ENCODE peak calls at places on chromosomes 1 and 21, in eight cellular contexts. One of them, this sample, is unnamed.

GRCh38 chr21:31870472-31870871 is 2.3 kb upstream of the HUNK start:
- DNase-seq in right lobe of liver: no peak
- DNase-seq in IMR-90: no peak
- DNase-seq in adrenal gland: no peak
- DNase-seq in prostate gland: no peak
- DNase-seq in stomach: no peak
- DNase-seq in ovary: no peak
- DNase-seq in esophagus squamous epithelium: no peak
- DNase-seq in this sample: no peak

GRCh38 chr1:150578278-150579109 is 916 bp downstream of the MCL1 start:
- DNase-seq in IMR-90: peak; percentile 91
- DNase-seq in stomach: no peak
- DNase-seq in adrenal gland: peak; percentile 79
- DNase-seq in ovary: no peak
- DNase-seq in right lobe of liver: peak; percentile 72
- DNase-seq in prostate gland: peak; percentile 49
- DNase-seq in esophagus squamous epithelium: no peak
- DNase-seq in this sample: peak; percentile 38

GRCh38 chr1:231934797-231935196 is 308.2 kb downstream of the DISC1 start:
- DNase-seq in esophagus squamous epithelium: no peak
- DNase-seq in right lobe of liver: no peak
- DNase-seq in IMR-90: peak; percentile 64
- DNase-seq in adrenal gland: no peak
- DNase-seq in stomach: no peak
- DNase-seq in ovary: no peak
- DNase-seq in prostate gland: peak; percentile 41
- DNase-seq in this sample: no peak

GRCh38 chr1:160209656-160210046 is 4.5 kb downstream of the PEA15 start:
- DNase-seq in prostate gland: no peak
- DNase-seq in esophagus squamous epithelium: no peak
- DNase-seq in IMR-90: no peak
- DNase-seq in stomach: no peak
- DNase-seq in ovary: peak; percentile 59
- DNase-seq in right lobe of liver: no peak
- DNase-seq in adrenal gland: peak; percentile 73
- DNase-seq in this sample: peak; percentile 41

GRCh38 chr1:5910666-5911065 is 81.6 kb downstream of the NPHP4 start:
- DNase-seq in ovary: no peak
- DNase-seq in adrenal gland: peak; percentile 2
- DNase-seq in right lobe of liver: no peak
- DNase-seq in IMR-90: no peak
- DNase-seq in prostate gland: no peak
- DNase-seq in stomach: no peak
- DNase-seq in esophagus squamous epithelium: no peak
- DNase-seq in this sample: no peak

GRCh38 chr1:39852214-39852791 is 31.0 kb downstream of the TRIT1 start:
- DNase-seq in esophagus squamous epithelium: no peak
- DNase-seq in adrenal gland: no peak
- DNase-seq in prostate gland: peak; percentile 67
- DNase-seq in IMR-90: peak; percentile 18
- DNase-seq in stomach: no peak
- DNase-seq in ovary: no peak
- DNase-seq in right lobe of liver: peak; percentile 68
- DNase-seq in this sample: peak; percentile 54

GRCh38 chr21:42530167-42530518 is 16.5 kb downstream of the SLC37A1 start:
- DNase-seq in prostate gland: no peak
- DNase-seq in esophagus squamous epithelium: no peak
- DNase-seq in stomach: no peak
- DNase-seq in IMR-90: no peak
- DNase-seq in ovary: no peak
- DNase-seq in right lobe of liver: no peak
- DNase-seq in adrenal gland: no peak
- DNase-seq in this sample: no peak

GRCh38 chr1:112011231-112011630 is 21.8 kb upstream of the KCND3 start:
- DNase-seq in prostate gland: no peak
- DNase-seq in right lobe of liver: no peak
- DNase-seq in adrenal gland: peak; percentile 75
- DNase-seq in stomach: no peak
- DNase-seq in IMR-90: peak; percentile 29
- DNase-seq in esophagus squamous epithelium: no peak
- DNase-seq in ovary: no peak
- DNase-seq in this sample: peak; percentile 64

GRCh38 chr1:198599749-198600148 is 39.1 kb upstream of the PTPRC start:
- DNase-seq in esophagus squamous epithelium: no peak
- DNase-seq in adrenal gland: no peak
- DNase-seq in IMR-90: no peak
- DNase-seq in stomach: no peak
- DNase-seq in ovary: no peak
- DNase-seq in prostate gland: no peak
- DNase-seq in right lobe of liver: no peak
- DNase-seq in this sample: no peak

GRCh38 chr1:189220750-189221149 is 1256.9 kb downstream of the BRINP3 start:
- DNase-seq in prostate gland: no peak
- DNase-seq in stomach: no peak
- DNase-seq in adrenal gland: no peak
- DNase-seq in ovary: no peak
- DNase-seq in IMR-90: no peak
- DNase-seq in esophagus squamous epithelium: no peak
- DNase-seq in right lobe of liver: no peak
- DNase-seq in this sample: no peak

GRCh38 chr1:30906631-30907389 is 1.7 kb downstream of the SDC3 start:
- DNase-seq in esophagus squamous epithelium: no peak
- DNase-seq in stomach: no peak
- DNase-seq in right lobe of liver: no peak
- DNase-seq in prostate gland: no peak
- DNase-seq in IMR-90: no peak
- DNase-seq in ovary: peak; percentile 31
- DNase-seq in adrenal gland: peak; percentile 12
- DNase-seq in this sample: no peak

GRCh38 chr1:22780696-22781095 is 70.1 kb downstream of the EPHB2 start:
- DNase-seq in prostate gland: no peak
- DNase-seq in right lobe of liver: no peak
- DNase-seq in adrenal gland: no peak
- DNase-seq in ovary: no peak
- DNase-seq in stomach: no peak
- DNase-seq in IMR-90: peak; percentile 16
- DNase-seq in esophagus squamous epithelium: no peak
- DNase-seq in this sample: no peak

GRCh38 chr21:33481314-33481943 is 1.7 kb upstream of the TMEM50B start:
- DNase-seq in ovary: no peak
- DNase-seq in right lobe of liver: no peak
- DNase-seq in IMR-90: no peak
- DNase-seq in stomach: no peak
- DNase-seq in esophagus squamous epithelium: no peak
- DNase-seq in prostate gland: no peak
- DNase-seq in adrenal gland: peak; percentile 80
- DNase-seq in this sample: peak; percentile 44

GRCh38 chr1:230842801-230843200 is 25.5 kb downstream of the C1orf198 start:
- DNase-seq in stomach: no peak
- DNase-seq in right lobe of liver: no peak
- DNase-seq in IMR-90: no peak
- DNase-seq in ovary: no peak
- DNase-seq in esophagus squamous epithelium: no peak
- DNase-seq in adrenal gland: no peak
- DNase-seq in prostate gland: no peak
- DNase-seq in this sample: peak; percentile 45

GRCh38 chr21:42261832-42262200 is 42.9 kb downstream of the ABCG1 start:
- DNase-seq in IMR-90: no peak
- DNase-seq in adrenal gland: no peak
- DNase-seq in prostate gland: no peak
- DNase-seq in esophagus squamous epithelium: no peak
- DNase-seq in ovary: no peak
- DNase-seq in right lobe of liver: peak; percentile 20
- DNase-seq in stomach: no peak
- DNase-seq in this sample: no peak

GRCh38 chr1:115088871-115089442 is 346 bp downstream of the TSPAN2 start:
- DNase-seq in prostate gland: no peak
- DNase-seq in stomach: no peak
- DNase-seq in ovary: no peak
- DNase-seq in right lobe of liver: no peak
- DNase-seq in adrenal gland: no peak
- DNase-seq in IMR-90: no peak
- DNase-seq in esophagus squamous epithelium: no peak
- DNase-seq in this sample: no peak

DNA sequence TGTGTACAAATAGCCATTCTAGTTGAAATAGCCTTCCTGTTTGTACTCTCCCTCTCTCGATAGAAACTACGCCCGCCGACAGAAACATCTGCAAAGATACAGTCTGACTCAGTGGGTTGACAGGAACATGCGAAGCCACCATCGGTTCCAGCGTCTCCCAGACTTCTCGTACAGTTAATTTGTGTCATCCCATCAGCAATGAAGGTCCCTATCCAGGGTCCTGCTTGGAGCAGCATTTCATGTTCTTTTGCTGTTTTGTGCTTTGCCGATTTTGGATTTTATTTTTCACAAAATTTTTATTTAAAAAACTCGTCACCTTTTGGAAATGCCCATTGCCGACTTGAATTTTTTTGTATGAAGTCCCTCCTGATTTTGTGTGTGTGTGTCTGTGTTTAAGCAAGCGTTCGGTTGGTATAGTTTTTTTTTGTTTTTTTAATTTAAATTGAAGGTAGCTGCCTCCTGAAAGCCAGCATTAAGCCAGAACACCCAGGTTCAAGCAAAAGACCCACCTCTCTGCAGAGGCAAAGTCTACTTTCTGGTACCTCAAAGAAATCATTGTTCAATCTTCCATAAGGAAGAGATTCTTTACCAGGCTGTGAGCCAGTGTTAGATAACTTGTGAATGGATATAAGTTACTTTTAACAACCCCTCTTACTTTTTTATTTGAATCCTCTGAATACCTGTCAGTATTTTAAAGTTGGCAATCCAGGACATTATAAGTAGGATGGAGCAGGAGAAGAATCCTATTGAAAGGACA is 14.7 kb downstream of the FNDC5 start:
- DNase-seq in right lobe of liver: no peak
- DNase-seq in ovary: no peak
- DNase-seq in adrenal gland: no peak
- DNase-seq in esophagus squamous epithelium: no peak
- DNase-seq in stomach: no peak
- DNase-seq in prostate gland: no peak
- DNase-seq in IMR-90: no peak
- DNase-seq in this sample: no peak
- H3K27ac ChIP-seq in right lobe of liver: no peak overlapping the region
- H3K27ac ChIP-seq in ovary: no peak overlapping the region
- H3K27ac ChIP-seq in adrenal gland: no peak overlapping the region
- H3K27ac ChIP-seq in esophagus squamous epithelium: no peak overlapping the region
- H3K27ac ChIP-seq in stomach: no peak overlapping the region
- H3K27ac ChIP-seq in prostate gland: no peak overlapping the region
- H3K27ac ChIP-seq in IMR-90: no peak overlapping the region
- H3K27ac ChIP-seq in this sample: no peak overlapping the region

DNA sequence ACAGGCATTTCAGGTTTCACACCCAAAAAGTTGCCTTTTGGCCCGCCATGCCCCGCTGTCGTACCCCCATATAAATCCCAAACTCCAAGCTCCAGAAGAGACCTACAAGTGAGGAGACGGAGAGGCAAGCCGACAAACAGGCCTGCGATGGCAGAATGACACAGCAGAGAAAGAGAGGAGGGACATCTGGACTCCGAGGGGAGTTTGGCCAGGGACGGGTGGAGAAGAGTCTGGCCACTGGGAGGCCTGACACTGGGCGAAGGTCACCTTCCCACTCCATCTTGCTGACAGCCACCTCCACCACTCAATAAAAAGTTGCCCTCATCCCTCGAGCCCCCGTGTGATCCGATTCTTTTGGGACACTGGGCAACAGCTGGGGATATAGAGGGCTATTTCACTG is 1.9 kb upstream of the CFH start:
- DNase-seq in esophagus squamous epithelium: no peak
- DNase-seq in right lobe of liver: no peak
- DNase-seq in ovary: no peak
- DNase-seq in stomach: no peak
- DNase-seq in IMR-90: no peak
- DNase-seq in adrenal gland: no peak
- DNase-seq in prostate gland: no peak
- DNase-seq in this sample: no peak
- TF ChIP-seq POLR2A in esophagus squamous epithelium: no peak
- TF ChIP-seq POLR2A in right lobe of liver: no peak
- TF ChIP-seq POLR2A in ovary: no peak
- TF ChIP-seq POLR2A in stomach: no peak
- TF ChIP-seq POLR2A in IMR-90: no peak
- TF ChIP-seq POLR2A in adrenal gland: no peak
- TF ChIP-seq POLR2A in prostate gland: no peak
- TF ChIP-seq POLR2A in this sample: no peak

GRCh38 chr1:212958175-212958574 is 7.8 kb downstream of the VASH2 start:
- DNase-seq in esophagus squamous epithelium: no peak
- DNase-seq in ovary: no peak
- DNase-seq in IMR-90: peak; percentile 78
- DNase-seq in stomach: no peak
- DNase-seq in adrenal gland: no peak
- DNase-seq in right lobe of liver: no peak
- DNase-seq in prostate gland: no peak
- DNase-seq in this sample: no peak
- H3K27ac ChIP-seq in esophagus squamous epithelium: no peak overlapping the region
- H3K27ac ChIP-seq in ovary: no peak overlapping the region
- H3K27ac ChIP-seq in IMR-90: no peak overlapping the region
- H3K27ac ChIP-seq in stomach: no peak overlapping the region
- H3K27ac ChIP-seq in adrenal gland: no peak overlapping the region
- H3K27ac ChIP-seq in right lobe of liver: no peak overlapping the region
- H3K27ac ChIP-seq in prostate gland: no peak overlapping the region
- H3K27ac ChIP-seq in this sample: no peak overlapping the region

GRCh38 chr21:38531142-38531541 is 32.9 kb upstream of the ERG start:
- DNase-seq in IMR-90: no peak
- DNase-seq in stomach: no peak
- DNase-seq in esophagus squamous epithelium: no peak
- DNase-seq in ovary: no peak
- DNase-seq in right lobe of liver: no peak
- DNase-seq in adrenal gland: no peak
- DNase-seq in prostate gland: no peak
- DNase-seq in this sample: no peak

GRCh38 chr21:38520511-38520910 is 22.2 kb upstream of the ERG start:
- DNase-seq in adrenal gland: no peak
- DNase-seq in prostate gland: no peak
- DNase-seq in right lobe of liver: no peak
- DNase-seq in ovary: no peak
- DNase-seq in stomach: no peak
- DNase-seq in esophagus squamous epithelium: no peak
- DNase-seq in IMR-90: no peak
- DNase-seq in this sample: no peak

GRCh38 chr21:38527737-38528136 is 29.5 kb upstream of the ERG start:
- DNase-seq in right lobe of liver: no peak
- DNase-seq in prostate gland: no peak
- DNase-seq in stomach: no peak
- DNase-seq in IMR-90: no peak
- DNase-seq in ovary: no peak
- DNase-seq in esophagus squamous epithelium: no peak
- DNase-seq in adrenal gland: no peak
- DNase-seq in this sample: no peak

GRCh38 chr21:38524168-38525153 is 26.2 kb upstream of the ERG start:
- DNase-seq in esophagus squamous epithelium: no peak
- DNase-seq in ovary: no peak
- DNase-seq in IMR-90: no peak
- DNase-seq in adrenal gland: no peak
- DNase-seq in prostate gland: no peak
- DNase-seq in stomach: no peak
- DNase-seq in right lobe of liver: no peak
- DNase-seq in this sample: no peak

DNA sequence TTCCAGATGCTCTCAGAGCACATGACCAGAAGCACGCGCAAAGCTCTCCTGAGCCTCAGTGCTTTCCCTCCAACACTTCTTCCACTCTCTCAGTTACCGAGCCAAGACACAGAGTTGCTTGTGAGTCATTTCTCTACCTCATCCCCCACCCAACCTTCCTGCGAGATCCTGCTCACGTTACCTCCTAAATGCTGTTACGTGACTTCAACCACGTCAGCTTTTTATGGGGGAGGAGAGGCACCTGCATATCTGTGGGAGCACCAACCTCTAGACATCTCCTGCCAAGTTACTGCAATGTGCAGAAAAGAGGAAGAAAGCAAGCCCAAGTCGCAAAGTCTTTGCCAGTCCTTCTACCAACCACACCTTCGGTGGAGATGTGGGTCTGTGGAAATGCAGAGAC is 27.2 kb upstream of the ERG start:
- DNase-seq in right lobe of liver: no peak
- DNase-seq in adrenal gland: no peak
- DNase-seq in IMR-90: no peak
- DNase-seq in stomach: no peak
- DNase-seq in esophagus squamous epithelium: no peak
- DNase-seq in ovary: no peak
- DNase-seq in prostate gland: no peak
- DNase-seq in this sample: no peak
- TF ChIP-seq POLR2A in right lobe of liver: no peak
- TF ChIP-seq POLR2A in adrenal gland: no peak
- TF ChIP-seq POLR2A in IMR-90: no peak
- TF ChIP-seq POLR2A in stomach: no peak
- TF ChIP-seq POLR2A in esophagus squamous epithelium: no peak
- TF ChIP-seq POLR2A in ovary: no peak
- TF ChIP-seq POLR2A in prostate gland: no peak
- TF ChIP-seq POLR2A in this sample: no peak

This sample was measured in thyroid gland.